ENCODE peak calls at places on chromosomes 1 and 21, in seven cellular contexts. V is body of pancreas, J is IMR-90, H is esophagus squamous epithelium, N is BE2C, O is neural progenitor cell, S is tibial nerve. Q is an unnamed sample.
A peak's percentile ranks its signal among the peaks of the same experiment; 100 is the strongest.

GRCh38 chr1:67629370-67630075 is 55.5 kb upstream of the GADD45A start:
- DNase-seq in J (no peak), V (no peak), H (no peak), O (no peak), S (no peak), N (no peak), Q (no peak)

GRCh38 chr1:119611701-119612113 is 36.4 kb downstream of the ZNF697 start:
- DNase-seq in J (no peak), S (peak; percentile 67), O (peak; percentile 84), N (peak; percentile 78), H (no peak), V (peak; percentile 95), Q (peak; percentile 43)

GRCh38 chr1:73205294-73205973 is 923.1 kb upstream of the NEGR1 start:
- DNase-seq in J (no peak), O (peak; percentile 33), S (no peak), H (no peak), V (no peak), N (no peak), Q (peak; percentile 27)

GRCh38 chr21:45325206-45326168 is 37.8 kb upstream of the POFUT2 start:
- DNase-seq in O (no peak), S (no peak), N (peak; percentile 8), J (no peak), V (no peak), H (no peak), Q (no peak)

GRCh38 chr1:75130312-75130677 is 3.9 kb upstream of the LHX8 start:
- DNase-seq in N (no peak), J (no peak), H (no peak), O (peak; percentile 68), V (no peak), S (no peak), Q (no peak)

GRCh38 chr1:154158307-154159125 is 3.6 kb upstream of the NUP210L start:
- DNase-seq in V (no peak), J (no peak), N (no peak), O (no peak), S (no peak), H (no peak), Q (peak; percentile 52)

GRCh38 chr1:52511851-52512615 is 40.9 kb downstream of the TUT4 start:
- DNase-seq in S (no peak), J (no peak), H (no peak), N (no peak), O (no peak), V (no peak), Q (no peak)

GRCh38 chr1:202319381-202320080 is 22.2 kb downstream of the UBE2T start:
- DNase-seq in J (peak; percentile 17), O (no peak), V (no peak), N (no peak), S (no peak), H (no peak), Q (no peak)

GRCh38 chr1:46667782-46668760 is at the start of gene ATPAF1:
- DNase-seq in J (peak; percentile 57), O (peak; percentile 89), S (peak; percentile 30), V (peak; percentile 72), H (no peak), N (peak; percentile 69), Q (peak; percentile 40)

GRCh38 chr1:246791303-246791918 is 67.2 kb downstream of the SCCPDH start:
- DNase-seq in S (no peak), V (no peak), J (no peak), N (no peak), O (no peak), H (no peak), Q (no peak)

GRCh38 chr1:32392358-32392757 is 1.9 kb downstream of the BSDC1 start:
- DNase-seq in S (no peak), J (no peak), N (no peak), H (no peak), V (no peak), O (no peak), Q (no peak)

GRCh38 chr1:114152211-114153050 is 1.2 kb downstream of the SYT6 start:
- DNase-seq in V (peak; percentile 49), S (no peak), N (peak; percentile 55), H (no peak), J (peak; percentile 24), O (peak; percentile 75), Q (peak; percentile 56)

GRCh38 chr1:93842750-93843500 is 36.1 kb downstream of the DNTTIP2 start:
- DNase-seq in S (no peak), V (no peak), H (no peak), J (peak; percentile 75), N (no peak), O (no peak), Q (no peak)

GRCh38 chr1:18642278-18643095 is 11.8 kb downstream of the PAX7 start:
- DNase-seq in J (no peak), N (no peak), S (no peak), O (peak; percentile 58), H (no peak), V (no peak), Q (no peak)

GRCh38 chr1:24580756-24581155 is 24.9 kb downstream of the NCMAP start:
- DNase-seq in J (no peak), N (no peak), H (no peak), V (no peak), O (no peak), S (no peak), Q (no peak)

GRCh38 chr1:242525360-242525722 is 844 bp upstream of the PLD5 start:
- DNase-seq in N (no peak), O (peak; percentile 49), J (no peak), S (no peak), V (no peak), H (no peak), Q (no peak)

GRCh38 chr1:228289996-228290881 is 82.4 kb downstream of the OBSCN start:
- DNase-seq in N (peak; percentile 10), S (no peak), J (no peak), O (no peak), V (no peak), H (no peak), Q (no peak)

GRCh38 chr1:170558731-170559130 is 26.8 kb downstream of the GORAB start:
- DNase-seq in V (no peak), H (no peak), S (no peak), J (no peak), N (no peak), O (no peak), Q (no peak)

GRCh38 chr1:20470174-20470573 is 15.8 kb downstream of the CAMK2N1 start:
- DNase-seq in N (no peak), V (no peak), J (no peak), O (no peak), S (no peak), H (no peak), Q (no peak)

GRCh38 chr1:78688701-78689100 is 39.1 kb downstream of the IFI44 start:
- DNase-seq in H (no peak), J (peak; percentile 57), N (no peak), V (no peak), S (no peak), O (no peak), Q (peak; percentile 3)

GRCh38 chr1:20723537-20724363 is 5.9 kb upstream of the KIF17 start:
- DNase-seq in N (no peak), V (no peak), H (no peak), O (no peak), J (no peak), S (peak; percentile 7), Q (no peak)

GRCh38 chr1:222546091-222546490 is 1.8 kb downstream of the HHIPL2 start:
- DNase-seq in O (no peak), V (no peak), N (no peak), J (no peak), S (no peak), H (no peak), Q (no peak)

GRCh38 chr1:239722080-239722479 is 335.7 kb downstream of the CHRM3 start:
- DNase-seq in O (no peak), V (no peak), J (no peak), H (no peak), N (no peak), S (no peak), Q (no peak)

GRCh38 chr1:52179073-52179472 is 37.2 kb downstream of the ZFYVE9 start:
- DNase-seq in J (no peak), H (no peak), N (no peak), O (no peak), V (no peak), S (no peak), Q (no peak)

GRCh38 chr1:66556161-66556611 is 22.2 kb downstream of the SGIP1 start:
- DNase-seq in J (no peak), O (no peak), V (no peak), H (no peak), S (no peak), N (no peak), Q (no peak)

GRCh38 chr1:172397633-172398032 is 22.9 kb upstream of the C1orf105 start:
- DNase-seq in S (no peak), H (no peak), V (no peak), N (no peak), J (no peak), O (no peak), Q (no peak)
- H3K4me3 ChIP-seq in S (no peak overlapping the region), H (no peak overlapping the region), V (no peak overlapping the region), N (no peak overlapping the region), J (no peak overlapping the region), O (no peak overlapping the region), Q (no peak overlapping the region)

GRCh38 chr1:71600023-71600422 is 519.2 kb upstream of the ZRANB2 start:
- DNase-seq in S (no peak), V (no peak), N (no peak), H (no peak), O (no peak), J (no peak), Q (no peak)

GRCh38 chr1:71603044-71603776 is 522.4 kb upstream of the ZRANB2 start:
- DNase-seq in S (no peak), O (no peak), H (no peak), N (no peak), V (no peak), J (no peak), Q (no peak)
- H3K4me1 ChIP-seq in S (no peaks in the 10 kb centered on the region), O (no peaks in the 10 kb centered on the region), H (no peaks in the 10 kb centered on the region), N (no peaks in the 10 kb centered on the region), V (no peaks in the 10 kb centered on the region), J (peaks cover 2% of the 10 kb centered on the region), Q (no peaks in the 10 kb centered on the region)

GRCh38 chr1:92834617-92835016 is 2.8 kb downstream of the RPL5 start:
- DNase-seq in S (no peak), J (no peak), N (no peak), H (no peak), O (no peak), V (no peak), Q (no peak)
- H3K4me3 ChIP-seq in S (no peak overlapping the region), J (no peak overlapping the region), N (peak overlapping the region; percentile 95), H (peak overlapping the region; percentile 91), O (peak overlapping the region; percentile 88), V (no peak overlapping the region), Q (peak overlapping the region; percentile 100)

DNA sequence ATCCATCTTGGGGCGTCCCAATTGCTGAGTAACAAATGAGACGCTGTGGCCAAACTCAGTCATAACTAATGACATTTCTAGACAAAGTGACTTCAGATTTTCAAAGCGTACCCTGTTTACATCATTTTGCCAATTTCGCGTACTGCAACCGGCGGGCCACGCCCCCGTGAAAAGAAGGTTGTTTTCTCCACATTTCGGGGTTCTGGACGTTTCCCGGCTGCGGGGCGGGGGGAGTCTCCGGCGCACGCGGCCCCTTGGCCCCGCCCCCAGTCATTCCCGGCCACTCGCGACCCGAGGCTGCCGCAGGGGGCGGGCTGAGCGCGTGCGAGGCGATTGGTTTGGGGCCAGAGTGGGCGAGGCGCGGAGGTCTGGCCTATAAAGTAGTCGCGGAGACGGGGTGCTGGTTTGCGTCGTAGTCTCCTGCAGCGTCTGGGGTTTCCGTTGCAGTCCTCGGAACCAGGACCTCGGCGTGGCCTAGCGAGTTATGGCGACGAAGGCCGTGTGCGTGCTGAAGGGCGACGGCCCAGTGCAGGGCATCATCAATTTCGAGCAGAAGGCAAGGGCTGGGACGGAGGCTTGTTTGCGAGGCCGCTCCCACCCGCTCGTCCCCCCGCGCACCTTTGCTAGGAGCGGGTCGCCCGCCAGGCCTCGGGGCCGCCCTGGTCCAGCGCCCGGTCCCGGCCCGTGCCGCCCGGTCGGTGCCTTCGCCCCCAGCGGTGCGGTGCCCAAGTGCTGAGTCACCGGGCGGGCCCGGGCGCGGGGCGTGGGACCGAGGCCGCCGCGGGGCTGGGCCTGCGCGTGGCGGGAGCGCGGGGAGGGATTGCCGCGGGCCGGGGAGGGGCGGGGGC is at the start of gene SOD1:
- DNase-seq in H (peak; percentile 80), O (peak; percentile 94), V (peak; percentile 93), S (peak; percentile 91), J (peak; percentile 89), N (peak; percentile 97), Q (peak; percentile 95)
- H3K4me1 ChIP-seq in H (peaks cover 28% of the 10 kb centered on the region), O (peaks cover 6% of the 10 kb centered on the region), V (peaks cover 23% of the 10 kb centered on the region), S (no peaks in the 10 kb centered on the region), J (no peaks in the 10 kb centered on the region), N (no peaks in the 10 kb centered on the region), Q (peaks cover 8% of the 10 kb centered on the region)

Q was measured in HAP-1.